ENCODE peak calls at places on chromosomes 2 and 18, in six cellular contexts. F is IMR-90, Q is H9, H is mesendoderm, X is neuronal stem cell, Z is H1. B is an unnamed sample.

GRCh38 chr2:207849443-207849842 is 79.7 kb upstream of the FZD5 start:
- DNase-seq in F (no peak), Q (no peak), H (peak), X (no peak), Z (no peak), B (no peak)

GRCh38 chr2:10935366-10935918 is 23.7 kb downstream of the KCNF1 start:
- DNase-seq in F (no peak), Q (no peak), H (no peak), X (no peak), Z (no peak), B (no peak)

GRCh38 chr2:11539317-11540147 is 5.7 kb downstream of the GREB1 start:
- DNase-seq in F (no peak), Q (no peak), H (peak), X (no peak), Z (no peak), B (no peak)

GRCh38 chr18:76492669-76493212 is 2.3 kb downstream of the ZNF516 start:
- DNase-seq in F (peak), Q (peak), H (peak), X (peak), Z (peak), B (peak)

GRCh38 chr2:141439524-141439923 is 691.3 kb downstream of the LRP1B start:
- DNase-seq in F (no peak), Q (no peak), H (no peak), X (no peak), Z (no peak), B (peak)

GRCh38 chr2:164896634-164897033 is 55.0 kb upstream of the COBLL1 start:
- DNase-seq in F (peak), Q (no peak), H (peak), X (no peak), Z (no peak), B (peak)

GRCh38 chr2:101758001-101758400 is 60.5 kb downstream of the MAP4K4 start:
- DNase-seq in F (no peak), Q (no peak), H (no peak), X (no peak), Z (no peak), B (peak)

GRCh38 chr18:41617592-41617991 is 337.4 kb upstream of the PIK3C3 start:
- DNase-seq in F (no peak), Q (no peak), H (no peak), X (no peak), Z (no peak), B (no peak)

GRCh38 chr2:46913471-46914381 is 1.9 kb downstream of the MCFD2 start:
- DNase-seq in F (peak), Q (peak), H (peak), X (no peak), Z (no peak), B (peak)

DNA sequence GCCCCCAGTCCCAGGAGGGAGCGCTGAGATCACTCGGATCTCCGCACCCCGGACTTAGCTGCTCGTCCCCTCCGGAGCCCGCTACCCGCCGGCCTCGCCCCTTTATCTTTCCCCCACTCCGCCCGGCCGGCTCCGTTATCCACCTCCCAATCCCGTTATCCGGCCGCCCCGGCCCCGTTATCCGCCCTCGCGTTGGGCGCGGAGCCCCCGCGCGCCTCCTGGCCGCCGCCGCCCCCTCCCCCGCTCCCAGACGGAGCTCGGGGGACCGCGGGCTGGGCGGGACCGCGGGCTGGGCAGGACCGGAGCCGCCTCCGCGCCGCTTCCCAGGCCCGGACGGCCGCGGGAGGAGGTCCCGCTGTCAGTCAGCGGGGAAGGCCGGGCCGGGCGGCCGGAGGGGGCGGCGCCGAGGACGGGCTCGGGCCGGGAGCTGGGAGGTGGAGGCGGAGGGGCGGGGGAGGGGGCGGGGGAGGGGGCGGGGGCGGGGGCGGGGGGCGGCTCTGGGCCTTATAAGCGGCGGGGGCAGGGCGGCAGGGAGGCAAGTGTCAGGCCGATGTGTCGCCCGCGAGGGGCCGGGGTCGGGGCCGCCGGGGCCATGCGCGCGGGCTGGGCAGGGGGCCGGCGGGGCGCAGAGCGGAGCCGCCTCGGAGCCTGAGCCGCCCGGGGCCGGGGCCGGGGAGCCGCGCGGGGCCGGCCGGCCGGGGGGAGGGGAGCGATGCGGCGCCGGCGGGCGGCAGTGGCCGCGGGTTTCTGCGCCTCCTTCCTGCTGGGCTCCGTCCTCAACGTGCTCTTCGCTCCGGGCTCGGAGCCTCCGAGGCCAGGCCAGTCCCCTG is at the start of gene PKDCC:
- DNase-seq in F (peak), Q (peak), H (peak), X (peak), Z (peak), B (peak)
- H2BK5ac ChIP-seq in F (peak), Q (no peak), H (peak), X (peak), Z (peak), B (peak)

DNA sequence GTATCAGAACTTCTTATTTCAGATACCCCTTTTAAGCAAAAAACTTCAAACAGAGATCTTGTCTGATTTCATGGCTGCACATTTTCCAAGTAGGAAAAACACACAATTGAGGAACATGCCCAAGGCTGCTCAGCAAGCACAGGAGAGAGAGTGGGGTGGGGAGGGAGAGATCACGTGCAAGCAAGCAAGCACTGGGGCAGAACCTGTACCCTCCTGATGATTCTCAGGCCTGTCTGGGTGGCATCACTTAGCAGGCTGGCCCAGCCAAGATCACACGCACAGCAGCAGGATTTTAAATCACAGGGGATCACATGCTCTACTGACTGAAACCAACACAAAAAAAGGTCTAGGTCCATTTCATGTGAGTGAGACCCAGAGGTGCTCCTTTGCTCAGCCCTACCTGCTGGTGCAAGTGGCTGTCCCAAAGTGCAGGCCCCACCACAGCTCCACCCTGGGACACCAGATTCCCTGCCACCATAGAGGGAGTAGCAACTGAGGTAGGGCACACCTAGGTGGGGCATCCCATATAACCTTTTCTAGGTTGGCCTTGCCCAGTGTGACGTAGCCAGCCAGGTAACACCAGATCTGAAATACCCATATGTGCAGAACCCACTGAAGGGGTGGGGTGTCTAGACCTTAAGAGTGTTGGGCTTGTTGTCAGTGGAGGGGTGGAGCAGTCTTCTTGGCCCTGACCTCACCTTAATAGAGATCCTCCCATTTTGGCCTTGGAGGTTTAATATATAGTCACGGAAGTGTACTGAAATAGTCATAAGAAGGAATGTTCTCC is 1.8 kb upstream of the LYPD6B start:
- DNase-seq in F (no peak), Q (no peak), H (no peak), X (no peak), Z (no peak), B (no peak)
- H2AK5ac ChIP-seq in F (no peak), Q (no peak), H (no peak), X (no peak), Z (no peak), B (no peak)

GRCh38 chr2:162073776-162074578 is at the start of gene DPP4:
- DNase-seq in F (peak), Q (peak), H (peak), X (peak), Z (peak), B (peak)
- H2BK5ac ChIP-seq in F (peak), Q (no peak), H (no peak), X (no peak), Z (no peak), B (peak)

GRCh38 chr18:73544032-73544431 is 603.6 kb downstream of the FBXO15 start:
- DNase-seq in F (no peak), Q (no peak), H (no peak), X (no peak), Z (no peak), B (no peak)
- H2AK5ac ChIP-seq in F (no peak), Q (no peak), H (no peak), X (no peak), Z (no peak), B (no peak)

GRCh38 chr2:219387284-219388126 is at the start of gene DNPEP:
- DNase-seq in F (peak), Q (peak), H (peak), X (peak), Z (peak), B (peak)
- H2BK5ac ChIP-seq in F (peak), Q (no peak), H (no peak), X (no peak), Z (no peak), B (peak)

DNA sequence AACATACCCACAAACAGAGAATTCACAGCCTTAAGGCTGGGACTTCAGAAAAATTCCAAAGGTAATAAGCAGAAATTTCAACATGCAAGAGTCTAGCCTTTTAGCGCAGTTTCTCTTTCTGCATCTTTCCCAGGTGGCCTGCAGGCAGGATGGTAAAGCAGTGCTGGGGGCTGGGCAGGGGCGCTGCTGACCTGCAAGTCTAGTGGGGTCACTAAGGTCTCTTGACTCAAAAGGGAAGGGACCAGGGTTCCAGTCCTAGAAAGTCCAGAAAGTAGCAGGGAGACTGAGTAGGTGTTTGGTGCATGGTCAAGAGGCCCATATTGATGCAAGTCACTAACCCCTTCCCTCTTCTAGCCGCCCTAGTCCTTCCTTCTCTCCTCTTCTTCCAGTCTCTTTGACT is 169.2 kb downstream of the TGIF1 start:
- DNase-seq in F (no peak), Q (peak), H (no peak), X (no peak), Z (no peak), B (no peak)
- H2AK5ac ChIP-seq in F (peak), Q (no peak), H (no peak), X (peak), Z (no peak), B (no peak)

DNA sequence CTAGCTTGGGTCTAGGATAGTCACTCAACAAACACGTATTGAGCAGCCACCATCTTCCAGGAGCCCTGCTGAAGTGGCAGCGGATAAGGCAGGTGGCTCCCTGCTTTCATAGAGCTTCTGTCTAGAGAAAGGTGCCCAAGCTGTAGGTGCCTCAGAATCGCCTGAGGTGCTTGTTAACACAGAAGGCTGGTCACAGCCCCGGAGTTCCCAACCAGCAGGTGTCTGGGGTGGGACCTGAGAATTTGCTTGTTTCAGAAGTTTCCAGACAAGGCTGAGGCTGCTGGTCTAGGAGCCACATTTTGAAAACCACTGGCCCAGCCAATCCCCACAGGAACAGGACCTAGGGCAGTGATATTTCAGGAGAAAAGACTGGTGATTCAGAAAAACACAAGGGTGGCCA is 45.3 kb upstream of the SMAD7 start:
- DNase-seq in F (no peak), Q (no peak), H (no peak), X (no peak), Z (no peak), B (no peak)
- H2BK5ac ChIP-seq in F (no peak), Q (no peak), H (no peak), X (no peak), Z (peak), B (no peak)

GRCh38 chr2:20212871-20213503 is 11.9 kb downstream of the SDC1 start:
- DNase-seq in F (no peak), Q (no peak), H (no peak), X (no peak), Z (no peak), B (no peak)
- H2AK5ac ChIP-seq in F (peak), Q (no peak), H (no peak), X (no peak), Z (no peak), B (peak)

GRCh38 chr2:237410949-237411635 is 2.9 kb downstream of the COL6A3 start:
- DNase-seq in F (no peak), Q (no peak), H (no peak), X (no peak), Z (no peak), B (no peak)
- H2BK5ac ChIP-seq in F (peak), Q (no peak), H (no peak), X (no peak), Z (no peak), B (no peak)

B was measured in mesenchymal stem cell.